ENCODE peak calls at places on chromosome 9, in four cellular contexts. U is fibroblast of lung, B is HepG2, F is GM23248. G is an unnamed sample.

GRCh38 chr9:126799051-126799450 is 5.8 kb upstream of the ZBTB43 start:
- DNase-seq in U (no peak), B (no peak), F (no peak), G (peak)

GRCh38 chr9:128902351-128903078 is 18.3 kb upstream of the PHYHD1 start:
- DNase-seq in U (no peak), B (no peak), F (no peak), G (peak)

GRCh38 chr9:35470894-35471293 is 19.0 kb upstream of the RUSC2 start:
- DNase-seq in U (peak), F (peak), B (no peak), G (peak)

GRCh38 chr9:111622626-111623025 is 8.5 kb upstream of the DNAJC25 start:
- DNase-seq in F (peak), U (peak), B (peak), G (peak)

GRCh38 chr9:101566904-101567724 is 27.7 kb downstream of the PPP3R2 start:
- DNase-seq in U (peak), B (peak), F (peak), G (peak)

GRCh38 chr9:94553029-94553938 is 1.6 kb upstream of the PCAT7 start:
- DNase-seq in U (no peak), F (no peak), B (peak), G (no peak)

GRCh38 chr9:126397056-126397455 is 70.4 kb downstream of the MVB12B start:
- DNase-seq in U (no peak), F (no peak), B (no peak), G (peak)

GRCh38 chr9:7298123-7298522 is 501.5 kb downstream of the DMAC1 start:
- DNase-seq in B (no peak), F (no peak), U (no peak), G (no peak)

GRCh38 chr9:21677834-21678233 is 124.6 kb upstream of the MTAP start:
- DNase-seq in F (peak), U (peak), B (no peak), G (peak)

GRCh38 chr9:18821794-18822193 is 211.2 kb downstream of the SAXO1 start:
- DNase-seq in F (no peak), B (peak), U (peak), G (peak)

GRCh38 chr9:121206516-121207370 is 5.1 kb upstream of the RAB14 start:
- DNase-seq in F (no peak), B (no peak), U (peak), G (no peak)

GRCh38 chr9:137253717-137254623 is 1.2 kb upstream of the NELFB start:
- DNase-seq in U (no peak), F (peak), B (no peak), G (no peak)
- H3K9ac ChIP-seq in U (peak), F (peak), B (peak), G (peak)

GRCh38 chr9:91949293-91949945 is 609 bp downstream of the ROR2 start:
- DNase-seq in U (no peak), B (no peak), F (peak), G (peak)
- TF ChIP-seq EZH2 in U (no peak), B (no peak), F (no peak), G (no peak)

GRCh38 chr9:136049451-136050265 is 45.4 kb downstream of the NACC2 start:
- DNase-seq in U (no peak), B (no peak), F (no peak), G (no peak)

GRCh38 chr9:136052433-136052880 is 42.6 kb downstream of the NACC2 start:
- DNase-seq in U (no peak), F (peak), B (peak), G (peak)

GRCh38 chr9:136050266-136050705 is 44.8 kb downstream of the NACC2 start:
- DNase-seq in B (no peak), U (no peak), F (no peak), G (no peak)

GRCh38 chr9:136051568-136052432 is 43.3 kb downstream of the NACC2 start:
- DNase-seq in B (peak), U (peak), F (peak), G (peak)

GRCh38 chr9:136050706-136051567 is 44.2 kb downstream of the NACC2 start:
- DNase-seq in F (no peak), B (peak), U (peak), G (peak)
- H3K9ac ChIP-seq in F (peak), B (peak), U (peak), G (peak)

GRCh38 chr9:99820330-99821186 is 1.1 kb upstream of the NR4A3 start:
- DNase-seq in F (peak), U (peak), B (peak), G (peak)

GRCh38 chr9:99822596-99823391 is 1.1 kb downstream of the NR4A3 start:
- DNase-seq in U (peak), B (peak), F (peak), G (peak)

GRCh38 chr9:99823392-99824377 is 2.0 kb downstream of the NR4A3 start:
- DNase-seq in U (peak), B (no peak), F (peak), G (peak)

GRCh38 chr9:99821187-99822095 is at the start of gene NR4A3:
- DNase-seq in F (peak), B (peak), U (peak), G (peak)

GRCh38 chr9:99822096-99822595 is 461 bp downstream of the NR4A3 start:
- DNase-seq in F (peak), U (no peak), B (no peak), G (no peak)
- TF ChIP-seq EZH2 in F (no peak), U (no peak), B (peak), G (no peak)

DNA sequence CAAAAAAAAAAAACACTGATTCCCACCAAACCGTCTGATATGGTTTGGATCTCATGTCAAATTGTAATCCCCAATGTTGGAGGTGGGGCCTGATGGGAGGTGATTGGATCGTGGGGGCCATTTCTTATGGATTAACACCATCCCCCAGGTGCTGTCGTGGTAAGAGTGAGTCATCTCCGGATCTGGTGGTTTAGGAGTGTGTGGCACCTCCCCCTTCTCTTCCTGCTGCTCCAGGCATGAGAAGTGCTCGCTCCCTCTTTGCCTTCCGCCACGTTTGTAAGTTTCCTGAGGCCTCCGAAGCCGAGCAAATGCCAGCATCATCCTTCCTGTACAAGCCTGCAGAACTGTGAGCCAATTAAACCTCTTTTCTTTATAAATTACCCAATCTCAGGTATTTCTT is 45.2 kb downstream of the HSD17B3 start:
- DNase-seq in F (no peak), B (peak), U (peak), G (peak)
- H3K9ac ChIP-seq in F (no peak), B (no peak), U (no peak), G (no peak)

G was measured in mammary epithelial cell.